ENCODE peak calls at places on chromosomes 16 and 17, in ten cellular contexts. H is skeletal muscle cell; T is CD4-positive, alpha-beta T cell; K is WTC11; I is anterior cingulate cortex; P is activated gamma-delta T cell treated with anti-CD3 and anti-CD28 coated beads, Interleukin-2, amount 50 U/mL, for 16 hours; R is EL; F is activated CD4-positive, alpha-beta T cell treated with anti-CD3 and anti-CD28 coated beads for 36 hours; S is CD8-positive, alpha-beta T cell; C is stimulated activated naive CD4-positive, alpha-beta T cell treated with Interleukin-2 at 50 U/mL for 16 hours. N is an unnamed sample.

GRCh38 chr17:80901319-80901718 is 90.3 kb upstream of the CHMP6 start:
- DNase-seq in H (no peak), T (no peak), K (no peak), I (peak; percentile 13), P (no peak), R (no peak), F (peak; percentile 50), S (no peak), C (no peak), N (peak; percentile 79)

GRCh38 chr17:16288860-16289571 is 64.3 kb downstream of the CENPV start:
- DNase-seq in H (no peak), T (no peak), K (no peak), I (no peak), P (no peak), R (no peak), F (no peak), S (no peak), C (no peak), N (peak; percentile 59)

GRCh38 chr17:49917771-49918170 is 51.2 kb upstream of the DLX4 start:
- DNase-seq in H (no peak), T (no peak), K (no peak), I (no peak), P (no peak), R (no peak), F (no peak), S (no peak), C (no peak), N (no peak)

GRCh38 chr16:17552351-17552750 is 81.6 kb upstream of the XYLT1 start:
- DNase-seq in H (no peak), T (no peak), K (no peak), I (no peak), P (no peak), R (no peak), F (no peak), S (no peak), C (no peak), N (no peak)

GRCh38 chr16:533391-534088 is 6.0 kb downstream of the CAPN15 start:
- DNase-seq in H (no peak), T (no peak), K (peak; percentile 52), I (no peak), P (no peak), R (no peak), F (no peak), S (no peak), C (no peak), N (no peak)

GRCh38 chr17:34606721-34607120 is 27.3 kb downstream of the TMEM132E start:
- DNase-seq in H (no peak), T (no peak), K (no peak), I (no peak), P (no peak), R (no peak), F (no peak), S (no peak), C (no peak), N (no peak)

GRCh38 chr17:30091771-30092170 is 24.8 kb upstream of the NSRP1 start:
- DNase-seq in H (peak; percentile 45), T (no peak), K (no peak), I (no peak), P (no peak), R (peak; percentile 93), F (no peak), S (no peak), C (no peak), N (peak; percentile 77)

GRCh38 chr17:50365165-50365564 is 7.8 kb downstream of the MRPL27 start:
- DNase-seq in H (no peak), T (no peak), K (no peak), I (no peak), P (no peak), R (no peak), F (no peak), S (no peak), C (no peak), N (no peak)

GRCh38 chr17:77800832-77801231 is 157.7 kb upstream of the TNRC6C start:
- DNase-seq in H (no peak), T (no peak), K (no peak), I (no peak), P (no peak), R (no peak), F (no peak), S (no peak), C (no peak), N (no peak)

GRCh38 chr17:16973760-16974540 is 2.0 kb upstream of the TNFRSF13B start:
- DNase-seq in H (no peak), T (no peak), K (no peak), I (no peak), P (no peak), R (no peak), F (no peak), S (no peak), C (no peak), N (no peak)

GRCh38 chr17:80539022-80539421 is 5.6 kb upstream of the RPTOR start:
- DNase-seq in H (no peak), T (no peak), K (no peak), I (no peak), P (no peak), R (no peak), F (peak; percentile 23), S (no peak), C (no peak), N (peak; percentile 75)

GRCh38 chr17:77279448-77280303 is 138.9 kb downstream of the SEC14L1 start:
- DNase-seq in H (no peak), T (no peak), K (no peak), I (no peak), P (no peak), R (no peak), F (no peak), S (no peak), C (no peak), N (peak; percentile 94)

GRCh38 chr16:46920402-46921068 is 36.4 kb downstream of the GPT2 start:
- DNase-seq in H (no peak), T (no peak), K (no peak), I (no peak), P (no peak), R (no peak), F (no peak), S (no peak), C (no peak), N (no peak)

GRCh38 chr17:223723-224471 is 42.4 kb upstream of the DOC2B start:
- DNase-seq in H (no peak), T (no peak), K (peak; percentile 6), I (no peak), P (no peak), R (no peak), F (no peak), S (no peak), C (no peak), N (peak; percentile 44)

GRCh38 chr16:87149051-87149450 is 168.1 kb downstream of the C16orf95 start:
- DNase-seq in H (no peak), T (no peak), K (no peak), I (no peak), P (no peak), R (peak; percentile 39), F (no peak), S (no peak), C (no peak), N (peak; percentile 70)

GRCh38 chr17:55454906-55455474 is 33.4 kb upstream of the MMD start:
- DNase-seq in H (peak; percentile 92), T (no peak), K (no peak), I (no peak), P (no peak), R (peak; percentile 89), F (no peak), S (no peak), C (no peak), N (no peak)

GRCh38 chr17:41417576-41418015 is 6.8 kb downstream of the KRT37 start:
- DNase-seq in H (no peak), T (no peak), K (peak; percentile 59), I (no peak), P (no peak), R (no peak), F (no peak), S (no peak), C (no peak), N (no peak)

GRCh38 chr17:81741594-81742452 is 29.7 kb downstream of the SLC25A10 start:
- DNase-seq in H (no peak), T (peak; percentile 32), K (no peak), I (no peak), P (no peak), R (no peak), F (no peak), S (no peak), C (no peak), N (peak; percentile 74)

GRCh38 chr16:1787322-1788094 is 4.7 kb downstream of the NUBP2 start:
- DNase-seq in H (no peak), T (no peak), K (no peak), I (no peak), P (no peak), R (no peak), F (no peak), S (no peak), C (no peak), N (peak; percentile 67)

GRCh38 chr17:41629826-41630670 is 5.7 kb upstream of the KRT17 start:
- DNase-seq in H (no peak), T (no peak), K (no peak), I (no peak), P (no peak), R (no peak), F (no peak), S (no peak), C (no peak), N (peak; percentile 71)

GRCh38 chr17:44203731-44204452 is 4.2 kb upstream of the ATXN7L3 start:
- DNase-seq in H (no peak), T (no peak), K (peak; percentile 67), I (peak; percentile 6), P (no peak), R (peak; percentile 54), F (peak; percentile 73), S (no peak), C (peak; percentile 24), N (peak; percentile 91)

GRCh38 chr16:2857451-2858244 is at the start of gene PRSS22:
- DNase-seq in H (no peak), T (no peak), K (peak; percentile 47), I (no peak), P (no peak), R (no peak), F (no peak), S (no peak), C (no peak), N (peak; percentile 90)

GRCh38 chr17:79080349-79080748 is 5.7 kb downstream of the ENGASE start:
- DNase-seq in H (no peak), T (no peak), K (no peak), I (peak; percentile 25), P (no peak), R (no peak), F (no peak), S (no peak), C (no peak), N (peak; percentile 69)

GRCh38 chr16:19389246-19389645 is 28.4 kb upstream of the TMC5 start:
- DNase-seq in H (no peak), T (peak; percentile 39), K (peak; percentile 86), I (no peak), P (no peak), R (peak; percentile 34), F (peak; percentile 74), S (peak; percentile 21), C (peak; percentile 30), N (no peak)

GRCh38 chr16:86665319-86665675 is 86.9 kb downstream of the FOXL1 start:
- DNase-seq in H (peak; percentile 69), T (no peak), K (no peak), I (no peak), P (no peak), R (peak; percentile 84), F (no peak), S (no peak), C (no peak), N (no peak)

GRCh38 chr17:7380855-7381683 is at the start of gene TNK1:
- DNase-seq in H (no peak), T (no peak), K (peak; percentile 54), I (no peak), P (no peak), R (no peak), F (no peak), S (no peak), C (no peak), N (peak; percentile 85)

GRCh38 chr17:7654832-7655540 is 4.3 kb downstream of the ATP1B2 start:
- DNase-seq in H (no peak), T (no peak), K (no peak), I (peak; percentile 40), P (no peak), R (peak; percentile 29), F (no peak), S (no peak), C (no peak), N (no peak)

GRCh38 chr16:17408955-17409441 is 61.8 kb downstream of the XYLT1 start:
- DNase-seq in H (no peak), T (no peak), K (no peak), I (no peak), P (no peak), R (no peak), F (no peak), S (no peak), C (no peak), N (no peak)

N was measured in osteoblast.